ENCODE peak calls at places on chromosomes 3 and 15, in seven cellular contexts. Y, I, J, O, N, G and K are unnamed samples.

GRCh38 chr15:95325763-95326688 is 1004.5 kb upstream of the NR2F2 start:
- DNase-seq in Y (no peak), O (peak; percentile 65), N (no peak), G (peak; percentile 79), I (no peak), J (no peak), K (no peak)

GRCh38 chr15:47384316-47384715 is 333.0 kb upstream of the SEMA6D start:
- DNase-seq in G (peak; percentile 91), O (no peak), Y (no peak), J (no peak), I (peak; percentile 82), N (no peak), K (no peak)

GRCh38 chr3:9316881-9317341 is 45.9 kb upstream of the THUMPD3 start:
- DNase-seq in I (peak; percentile 47), N (no peak), O (no peak), G (peak; percentile 70), J (peak; percentile 15), Y (no peak), K (no peak)

GRCh38 chr3:72907851-72908620 is 20.2 kb downstream of the GXYLT2 start:
- DNase-seq in O (peak; percentile 91), Y (no peak), N (no peak), J (no peak), I (peak; percentile 57), G (peak; percentile 80), K (no peak)

GRCh38 chr3:102400766-102401165 is 34.0 kb upstream of the ZPLD1 start:
- DNase-seq in G (peak; percentile 76), O (no peak), I (peak; percentile 18), Y (no peak), N (no peak), J (no peak), K (no peak)

GRCh38 chr3:127637546-127637945 is 8.6 kb downstream of the PODXL2 start:
- DNase-seq in O (peak; percentile 11), N (no peak), G (no peak), J (no peak), Y (no peak), I (no peak), K (no peak)

GRCh38 chr3:107796786-107797185 is 274.0 kb downstream of the BBX start:
- DNase-seq in I (no peak), J (no peak), N (no peak), Y (no peak), O (no peak), G (peak; percentile 74), K (no peak)

GRCh38 chr3:99721633-99722007 is 83.2 kb downstream of the COL8A1 start:
- DNase-seq in I (no peak), N (no peak), O (no peak), G (no peak), J (no peak), Y (no peak), K (no peak)

GRCh38 chr3:180870008-180870733 is 42.3 kb upstream of the FXR1 start:
- DNase-seq in J (peak; percentile 65), G (peak; percentile 10), I (no peak), Y (no peak), O (no peak), N (no peak), K (no peak)

GRCh38 chr15:49721091-49721490 is 100.2 kb downstream of the DTWD1 start:
- DNase-seq in I (no peak), N (no peak), J (no peak), Y (no peak), O (no peak), G (no peak), K (no peak)

GRCh38 chr3:31532587-31533168 is at the start of gene STT3B:
- DNase-seq in J (no peak), N (peak; percentile 81), O (peak; percentile 90), G (peak; percentile 86), I (peak; percentile 67), Y (peak; percentile 89), K (peak; percentile 84)

GRCh38 chr3:31531992-31532586 is 636 bp upstream of the STT3B start:
- DNase-seq in N (peak; percentile 99), Y (peak; percentile 100), O (peak; percentile 99), I (peak; percentile 98), J (peak; percentile 99), G (peak; percentile 99), K (peak; percentile 99)

GRCh38 chr3:31530039-31530983 is 2.4 kb upstream of the STT3B start:
- DNase-seq in G (no peak), Y (no peak), J (no peak), O (no peak), I (no peak), N (no peak), K (no peak)

GRCh38 chr3:31533169-31533870 is 595 bp downstream of the STT3B start:
- DNase-seq in N (peak; percentile 52), I (peak; percentile 13), O (peak; percentile 82), J (peak; percentile 58), Y (peak; percentile 78), G (peak; percentile 25), K (peak; percentile 39)

DNA sequence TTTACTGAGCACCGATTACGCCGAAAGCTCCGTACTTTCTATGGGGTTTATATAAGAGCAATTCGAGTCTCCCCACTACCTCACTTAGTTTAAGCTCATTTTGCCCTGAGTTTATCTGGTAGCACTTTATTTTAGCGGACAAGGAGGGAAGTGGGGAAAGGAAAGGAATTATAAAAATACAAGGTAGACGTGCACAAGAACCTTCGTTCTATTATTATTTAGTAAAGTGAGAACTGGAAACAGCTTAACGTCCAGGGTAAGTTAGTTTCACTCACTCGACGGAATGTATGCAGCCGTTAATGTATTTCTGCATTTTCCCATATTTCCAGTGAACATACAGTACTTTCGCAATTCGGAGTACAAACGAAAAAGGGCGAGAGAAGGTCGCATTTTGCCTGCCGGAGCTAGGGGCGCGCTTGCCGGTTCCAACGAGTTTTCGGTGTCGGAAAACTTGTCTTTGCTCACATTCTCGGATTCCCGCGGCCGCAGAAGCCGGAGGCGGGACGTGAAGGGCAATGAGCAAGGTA is 1.2 kb upstream of the STT3B start:
- DNase-seq in G (peak; percentile 44), O (no peak), N (peak; percentile 28), I (no peak), Y (no peak), J (no peak), K (no peak)
- TF ChIP-seq CTCF in G (peak; percentile 36), O (peak; percentile 2), N (peak; percentile 31), I (no peak), Y (peak; percentile 30), J (no peak), K (no peak)

GRCh38 chr15:66685638-66686150 is 16.3 kb upstream of the SMAD6 start:
- DNase-seq in J (no peak), G (peak; percentile 33), O (no peak), Y (no peak), I (no peak), N (no peak), K (no peak)
- TF ChIP-seq CTCF in J (no peak), G (peak; percentile 47), O (no peak), Y (no peak), I (peak; percentile 70), N (peak; percentile 17), K (peak; percentile 21)

GRCh38 chr15:84816694-84817460 is at the start of gene ALPK3:
- DNase-seq in J (peak; percentile 63), O (peak; percentile 93), I (no peak), G (no peak), Y (peak; percentile 70), N (no peak), K (no peak)
- TF ChIP-seq CTCF in J (no peak), O (peak; percentile 14), I (no peak), G (no peak), Y (peak; percentile 6), N (no peak), K (no peak)

DNA sequence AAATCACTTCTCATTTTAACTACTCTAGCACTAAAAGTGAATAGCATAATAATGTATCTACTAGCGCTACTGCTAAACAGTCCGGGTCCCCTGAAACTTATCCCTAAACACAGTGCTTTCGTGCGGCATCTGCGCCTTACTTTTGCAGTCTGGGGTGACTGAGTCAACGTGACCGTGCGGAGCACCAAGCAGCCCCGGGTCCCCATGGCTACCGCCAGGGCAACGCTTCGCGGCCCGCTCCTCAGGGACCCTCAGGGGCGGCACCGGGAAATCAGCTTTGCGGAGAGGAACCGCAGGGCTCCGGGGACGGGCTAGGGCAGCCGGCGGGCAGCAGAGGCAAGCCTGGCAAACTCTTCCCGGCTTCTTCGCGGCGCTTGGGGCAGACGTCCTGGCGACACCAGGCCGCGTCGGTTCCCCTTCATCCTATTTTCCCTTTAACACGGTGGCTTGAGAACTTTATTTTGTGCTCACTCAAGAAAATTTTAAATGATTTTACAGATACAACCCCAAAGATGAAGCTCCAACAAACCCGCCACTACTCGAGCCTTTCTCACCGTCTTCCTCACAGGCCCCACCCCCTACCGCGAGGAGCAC is 753 bp upstream of the DIPK2A start:
- DNase-seq in Y (peak; percentile 73), G (peak; percentile 62), O (peak; percentile 75), J (peak; percentile 75), I (peak; percentile 36), N (peak; percentile 75), K (peak; percentile 63)
- TF ChIP-seq CTCF in Y (no peak), G (no peak), O (peak; percentile 25), J (no peak), I (peak; percentile 16), N (no peak), K (no peak)

GRCh38 chr3:63333815-63334214 is 55.7 kb downstream of the SYNPR start:
- DNase-seq in Y (no peak), J (no peak), G (peak; percentile 50), I (no peak), N (no peak), O (no peak), K (no peak)
- TF ChIP-seq CTCF in Y (no peak), J (no peak), G (no peak), I (peak; percentile 70), N (peak; percentile 35), O (no peak), K (no peak)

GRCh38 chr3:96776818-96777217 is 37.6 kb upstream of the EPHA6 start:
- DNase-seq in I (no peak), N (no peak), Y (peak; percentile 40), J (no peak), G (no peak), O (no peak), K (no peak)

DNA sequence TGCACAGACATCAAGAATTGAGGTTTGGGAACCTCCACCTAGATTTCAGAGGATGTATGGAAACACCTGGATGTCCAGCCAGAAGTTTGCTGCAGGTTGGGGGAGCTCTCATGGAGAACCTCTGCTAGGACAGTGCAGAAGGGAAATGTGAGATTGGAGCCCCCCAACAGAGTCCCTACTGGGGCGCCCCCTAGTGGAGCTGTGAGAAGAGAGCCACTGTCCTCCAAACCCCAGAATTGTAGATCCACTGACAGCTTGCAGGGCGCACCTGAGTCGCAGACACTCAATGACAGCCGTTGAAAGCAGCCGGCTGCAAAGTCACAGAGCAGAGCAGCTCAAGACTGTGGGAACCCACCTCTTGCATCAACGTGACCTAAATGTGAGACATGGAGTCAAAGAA is 34.6 kb upstream of the EPHA6 start:
- DNase-seq in J (peak; percentile 54), I (no peak), Y (no peak), G (no peak), N (no peak), O (no peak), K (no peak)
- TF ChIP-seq CTCF in J (peak; percentile 73), I (no peak), Y (no peak), G (no peak), N (peak; percentile 17), O (no peak), K (peak; percentile 28)

GRCh38 chr3:30747771-30748281 is 141.4 kb downstream of the TGFBR2 start:
- DNase-seq in G (peak; percentile 70), O (no peak), N (no peak), Y (no peak), I (peak; percentile 41), J (no peak), K (no peak)
- TF ChIP-seq CTCF in G (peak; percentile 66), O (peak; percentile 48), N (no peak), Y (peak; percentile 35), I (peak; percentile 74), J (no peak), K (no peak)

GRCh38 chr15:101444015-101444414 is 45.5 kb downstream of the PCSK6 start:
- DNase-seq in G (no peak), Y (no peak), J (no peak), I (no peak), N (no peak), O (no peak), K (no peak)
- TF ChIP-seq CTCF in G (no peak), Y (no peak), J (no peak), I (no peak), N (no peak), O (no peak), K (no peak)